ENCODE peak calls at places on chromosomes 11 and 22, in six cellular contexts. D is NCI-H1105 treated with DMSO at 0.1 percent for 48 hours, E is GM04503, N is NCI-H774, B is ecto neural progenitor cell, L is RWPE1. W is an unnamed sample.

GRCh38 chr11:1293619-1294015 is 15.8 kb downstream of the TOLLIP start:
- DNase-seq in D (no peak), E (no peak), N (no peak), B (no peak), L (peak), W (no peak)

GRCh38 chr11:2699185-2699530 is 636 bp downstream of the KCNQ1OT1 start:
- DNase-seq in D (no peak), E (no peak), N (no peak), B (no peak), L (no peak), W (peak)

GRCh38 chr11:1782831-1783724 is 19.4 kb upstream of the CTSD start:
- DNase-seq in D (no peak), E (peak), N (no peak), B (no peak), L (no peak), W (peak)

GRCh38 chr11:64999478-64999877 is 2.7 kb upstream of the BATF2 start:
- DNase-seq in D (no peak), E (no peak), N (no peak), B (no peak), L (no peak), W (no peak)

GRCh38 chr11:29527391-29527936 is 489.4 kb downstream of the KCNA4 start:
- DNase-seq in D (no peak), E (peak), N (no peak), B (no peak), L (peak), W (peak)

GRCh38 chr22:24805790-24806662 is at the start of gene SGSM1:
- DNase-seq in D (no peak), E (no peak), N (peak), B (peak), L (peak), W (peak)

GRCh38 chr22:41555325-41555724 is 5.5 kb upstream of the CSDC2 start:
- DNase-seq in D (no peak), E (no peak), N (no peak), B (no peak), L (no peak), W (no peak)

GRCh38 chr11:1226981-1227550 is 4.2 kb downstream of the MUC5B start:
- DNase-seq in D (no peak), E (no peak), N (no peak), B (peak), L (no peak), W (no peak)

GRCh38 chr11:113850188-113850587 is 25.2 kb downstream of the USP28 start:
- DNase-seq in D (no peak), E (no peak), N (no peak), B (no peak), L (no peak), W (no peak)

GRCh38 chr11:38384568-38384967 is 1786.5 kb upstream of the RAG2 start:
- DNase-seq in D (no peak), E (no peak), N (no peak), B (no peak), L (peak), W (peak)

GRCh38 chr11:3227568-3228444 is 4.4 kb downstream of the MRGPRE start:
- DNase-seq in D (no peak), E (no peak), N (no peak), B (no peak), L (no peak), W (no peak)

GRCh38 chr11:118156531-118157185 is 4.0 kb upstream of the SCN4B start:
- DNase-seq in D (no peak), E (no peak), N (no peak), B (no peak), L (no peak), W (no peak)

GRCh38 chr11:112878228-112878627 is 83.0 kb upstream of the NCAM1 start:
- DNase-seq in D (no peak), E (no peak), N (no peak), B (no peak), L (no peak), W (no peak)

GRCh38 chr22:43263645-43264514 is 76.9 kb upstream of the TTLL12 start:
- DNase-seq in D (peak), E (peak), N (no peak), B (no peak), L (peak), W (peak)

GRCh38 chr11:123430736-123431356 is 777 bp downstream of the GRAMD1B start:
- DNase-seq in D (peak), E (no peak), N (peak), B (peak), L (peak), W (peak)

GRCh38 chr11:9956483-9956882 is 292.6 kb downstream of the SWAP70 start:
- DNase-seq in D (no peak), E (no peak), N (no peak), B (no peak), L (no peak), W (no peak)

GRCh38 chr11:121596195-121597145 is 143.7 kb upstream of the SORL1-AS1 start:
- DNase-seq in D (no peak), E (no peak), N (no peak), B (no peak), L (peak), W (no peak)

GRCh38 chr11:28245131-28245530 is 136.9 kb downstream of the METTL15 start:
- DNase-seq in D (no peak), E (peak), N (no peak), B (no peak), L (no peak), W (no peak)

GRCh38 chr11:35313066-35313765 is 106.1 kb downstream of the SLC1A2 start:
- DNase-seq in D (no peak), E (no peak), N (no peak), B (no peak), L (no peak), W (no peak)

GRCh38 chr11:107689317-107690202 is 22.3 kb downstream of the SLN start:
- DNase-seq in D (peak), E (no peak), N (peak), B (peak), L (peak), W (peak)

GRCh38 chr11:45254070-45254469 is 32.1 kb downstream of the SYT13 start:
- DNase-seq in D (no peak), E (no peak), N (no peak), B (no peak), L (no peak), W (no peak)

GRCh38 chr11:20035701-20036601 is 124.3 kb downstream of the DBX1 start:
- DNase-seq in D (peak), E (peak), N (peak), B (no peak), L (peak), W (peak)

GRCh38 chr11:110779108-110779507 is 66.9 kb upstream of the ARHGAP20 start:
- DNase-seq in D (no peak), E (no peak), N (no peak), B (no peak), L (no peak), W (no peak)

GRCh38 chr11:13278620-13279486 is 1.3 kb downstream of the BMAL1 start:
- DNase-seq in D (peak), E (no peak), N (no peak), B (peak), L (no peak), W (no peak)

GRCh38 chr22:42286205-42286604 is 15.8 kb upstream of the TCF20 start:
- DNase-seq in D (no peak), E (no peak), N (no peak), B (no peak), L (no peak), W (no peak)

GRCh38 chr11:93330446-93330984 is at the start of gene DEUP1:
- DNase-seq in D (peak), E (no peak), N (peak), B (peak), L (no peak), W (no peak)

GRCh38 chr22:25448435-25449051 is 115.9 kb upstream of the GRK3 start:
- DNase-seq in D (no peak), E (no peak), N (no peak), B (no peak), L (no peak), W (no peak)

GRCh38 chr11:66022401-66023185 is 3.7 kb downstream of the CATSPER1 start:
- DNase-seq in D (peak), E (no peak), N (peak), B (peak), L (peak), W (peak)

GRCh38 chr11:110691961-110692360 is 20.3 kb downstream of the ARHGAP20 start:
- DNase-seq in D (no peak), E (no peak), N (no peak), B (no peak), L (no peak), W (no peak)

W was measured in PC-9.